ENCODE peak calls at places on chromosome 20, in six cellular contexts. One of them, this sample, is unnamed.

GRCh38 chr20:24741673-24742072 is 207.4 kb upstream of the CST7 start:
- DNase-seq in AG04450: no peak
- DNase-seq in transverse colon: no peak
- DNase-seq in astrocyte: no peak
- DNase-seq in CD8-positive, alpha-beta T cell: no peak
- DNase-seq in breast epithelium: no peak
- DNase-seq in this sample: no peak

GRCh38 chr20:48131581-48131980 is 346.3 kb upstream of the SULF2 start:
- DNase-seq in breast epithelium: no peak
- DNase-seq in astrocyte: peak; percentile 90
- DNase-seq in CD8-positive, alpha-beta T cell: no peak
- DNase-seq in transverse colon: no peak
- DNase-seq in AG04450: no peak
- DNase-seq in this sample: peak; percentile 64

GRCh38 chr20:9294081-9294480 is 220.3 kb upstream of the LAMP5 start:
- DNase-seq in astrocyte: peak; percentile 81
- DNase-seq in transverse colon: no peak
- DNase-seq in breast epithelium: no peak
- DNase-seq in CD8-positive, alpha-beta T cell: no peak
- DNase-seq in AG04450: peak; percentile 38
- DNase-seq in this sample: peak; percentile 26

GRCh38 chr20:51019598-51020592 is 3.0 kb downstream of the KCNG1 start:
- DNase-seq in breast epithelium: no peak
- DNase-seq in CD8-positive, alpha-beta T cell: no peak
- DNase-seq in AG04450: no peak
- DNase-seq in transverse colon: no peak
- DNase-seq in astrocyte: no peak
- DNase-seq in this sample: no peak

GRCh38 chr20:40744072-40744471 is 55.0 kb upstream of the MAFB start:
- DNase-seq in AG04450: no peak
- DNase-seq in CD8-positive, alpha-beta T cell: no peak
- DNase-seq in astrocyte: no peak
- DNase-seq in transverse colon: no peak
- DNase-seq in breast epithelium: no peak
- DNase-seq in this sample: no peak

GRCh38 chr20:60210779-60211617 is 252.8 kb downstream of the CDH26 start:
- DNase-seq in breast epithelium: peak; percentile 63
- DNase-seq in CD8-positive, alpha-beta T cell: peak; percentile 63
- DNase-seq in transverse colon: peak; percentile 46
- DNase-seq in AG04450: peak; percentile 27
- DNase-seq in astrocyte: peak; percentile 24
- DNase-seq in this sample: peak; percentile 46

GRCh38 chr20:35837577-35838195 is 65.9 kb downstream of the PHF20 start:
- DNase-seq in breast epithelium: no peak
- DNase-seq in CD8-positive, alpha-beta T cell: no peak
- DNase-seq in AG04450: no peak
- DNase-seq in astrocyte: peak; percentile 47
- DNase-seq in transverse colon: no peak
- DNase-seq in this sample: no peak

GRCh38 chr20:11379257-11380011 is 538.3 kb upstream of the BTBD3 start:
- DNase-seq in CD8-positive, alpha-beta T cell: no peak
- DNase-seq in astrocyte: no peak
- DNase-seq in transverse colon: no peak
- DNase-seq in AG04450: no peak
- DNase-seq in breast epithelium: no peak
- DNase-seq in this sample: no peak

DNA sequence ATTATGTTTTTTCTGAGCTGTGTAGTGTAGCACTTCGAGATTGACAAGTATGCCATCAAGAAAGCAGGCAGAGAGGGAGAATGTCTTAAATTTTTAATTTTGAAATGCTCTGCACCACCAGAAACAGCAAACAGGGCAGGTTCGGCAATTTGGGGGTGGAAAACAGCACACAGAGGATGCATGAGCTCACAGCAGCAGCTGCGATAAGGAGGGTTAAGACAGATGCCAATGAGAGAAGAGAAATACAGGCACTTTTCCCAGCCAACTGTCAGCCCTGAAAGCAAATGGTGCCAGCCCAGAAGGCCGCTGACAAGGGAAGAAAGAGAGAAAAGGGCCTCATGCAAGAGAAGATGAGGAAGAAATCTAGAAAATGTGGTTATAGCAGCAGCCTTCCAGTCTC is 15.1 kb upstream of the SNRPB2 start:
- DNase-seq in AG04450: no peak
- DNase-seq in astrocyte: no peak
- DNase-seq in transverse colon: no peak
- DNase-seq in CD8-positive, alpha-beta T cell: no peak
- DNase-seq in breast epithelium: no peak
- DNase-seq in this sample: no peak
- H3K4me3 ChIP-seq in AG04450: no peak overlapping the region
- H3K4me3 ChIP-seq in astrocyte: no peak overlapping the region
- H3K4me3 ChIP-seq in transverse colon: no peak overlapping the region
- H3K4me3 ChIP-seq in CD8-positive, alpha-beta T cell: no peak overlapping the region
- H3K4me3 ChIP-seq in breast epithelium: no peak overlapping the region
- H3K4me3 ChIP-seq in this sample: no peak overlapping the region

DNA sequence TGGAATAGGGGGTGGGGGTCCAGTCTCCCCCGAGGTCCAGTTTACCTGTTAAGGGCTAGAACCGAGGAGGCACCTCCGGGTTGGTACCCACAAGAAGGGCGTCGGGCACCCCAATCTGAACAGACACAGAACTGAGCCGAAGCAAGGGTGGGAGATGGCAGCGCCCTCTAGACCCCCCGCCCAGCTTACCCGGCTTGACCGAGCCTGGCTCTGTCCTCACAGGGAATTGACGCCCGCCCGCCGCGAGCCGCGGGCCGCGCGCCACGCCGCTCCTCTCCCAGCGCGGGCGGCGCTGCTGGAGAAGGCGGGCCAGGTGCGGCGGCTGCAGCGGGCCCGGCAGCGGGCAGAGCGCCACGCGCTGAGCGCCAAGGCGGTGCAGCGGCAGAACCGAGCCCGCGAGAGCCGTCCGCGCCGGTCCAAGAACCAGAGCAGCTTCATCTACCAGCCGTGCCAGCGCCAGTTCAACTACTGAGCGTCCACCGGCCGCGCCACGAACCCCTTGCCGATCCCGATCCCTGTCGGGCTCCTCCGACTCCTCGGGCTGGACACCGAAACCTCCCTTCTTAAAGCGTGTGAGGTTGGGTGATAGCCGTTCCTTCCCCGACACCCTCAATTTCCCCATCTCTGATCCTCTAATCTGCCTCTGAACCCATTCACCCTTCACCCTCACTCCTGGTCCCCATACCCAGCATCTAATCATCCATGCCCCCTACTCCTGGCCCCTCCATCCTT is 5.9 kb downstream of the TP53INP2 start:
- DNase-seq in breast epithelium: peak; percentile 62
- DNase-seq in transverse colon: peak; percentile 72
- DNase-seq in CD8-positive, alpha-beta T cell: peak; percentile 67
- DNase-seq in AG04450: no peak
- DNase-seq in astrocyte: peak; percentile 47
- DNase-seq in this sample: no peak
- TF ChIP-seq CTCF in breast epithelium: no peak
- TF ChIP-seq CTCF in transverse colon: no peak
- TF ChIP-seq CTCF in CD8-positive, alpha-beta T cell: no peak
- TF ChIP-seq CTCF in AG04450: peak; percentile 36
- TF ChIP-seq CTCF in astrocyte: no peak
- TF ChIP-seq CTCF in this sample: peak; percentile 14

DNA sequence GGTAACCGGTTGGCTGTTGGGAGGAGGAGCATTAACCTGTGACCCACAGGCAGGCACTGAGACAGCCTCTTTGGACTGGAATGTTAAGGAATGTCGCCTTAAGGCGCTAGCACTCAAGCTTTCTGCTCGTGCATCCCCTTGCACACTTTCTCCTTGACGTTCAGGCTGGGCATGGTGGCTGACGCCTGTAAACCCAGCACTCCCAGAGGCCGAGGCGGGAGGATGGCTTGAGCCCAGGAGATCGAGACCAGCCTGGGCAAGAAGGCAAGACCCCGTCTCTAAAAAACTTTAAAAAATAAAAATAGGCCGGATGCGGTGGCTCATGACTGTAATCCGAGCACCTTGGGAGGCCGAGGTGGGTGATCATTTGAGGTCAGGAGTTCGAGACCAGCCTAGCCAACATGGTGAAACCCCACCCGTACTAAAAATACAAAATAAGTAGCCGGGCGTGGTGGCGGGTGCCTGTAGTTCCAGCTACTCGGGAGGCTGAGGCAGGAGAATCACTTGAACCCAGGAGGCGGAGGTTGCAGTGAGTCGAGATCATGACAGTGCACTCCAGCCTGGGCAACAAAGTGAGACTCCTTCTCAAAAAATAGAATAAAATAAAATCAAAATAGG is 1.9 kb upstream of the GID8 start:
- DNase-seq in AG04450: no peak
- DNase-seq in breast epithelium: no peak
- DNase-seq in transverse colon: no peak
- DNase-seq in CD8-positive, alpha-beta T cell: no peak
- DNase-seq in astrocyte: no peak
- DNase-seq in this sample: no peak
- H3K4me3 ChIP-seq in AG04450: peak overlapping the region; percentile 95
- H3K4me3 ChIP-seq in breast epithelium: peak overlapping the region; percentile 98
- H3K4me3 ChIP-seq in transverse colon: no peak overlapping the region
- H3K4me3 ChIP-seq in CD8-positive, alpha-beta T cell: no peak overlapping the region
- H3K4me3 ChIP-seq in astrocyte: peak overlapping the region; percentile 80
- H3K4me3 ChIP-seq in this sample: peak overlapping the region; percentile 95

DNA sequence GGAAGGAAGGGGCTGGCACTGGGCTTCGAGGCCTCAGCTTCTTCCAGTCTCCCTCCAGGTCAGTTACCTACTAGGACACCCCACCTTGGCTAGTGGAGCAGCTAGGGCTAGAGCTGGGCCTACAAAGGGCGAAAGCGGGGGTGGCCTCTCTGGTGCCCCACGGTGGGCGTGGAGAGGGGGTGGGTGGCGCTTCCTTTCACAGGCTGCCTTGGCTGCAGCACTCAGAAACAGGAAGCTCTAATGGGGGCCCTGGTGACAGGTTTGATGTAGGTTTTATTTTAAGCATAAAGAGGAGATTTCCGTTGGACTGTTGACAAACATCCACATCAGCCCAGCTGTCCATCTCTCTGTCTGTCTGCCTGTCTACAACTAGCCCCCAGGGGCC is 13.4 kb downstream of the FAM110A start:
- DNase-seq in astrocyte: no peak
- DNase-seq in breast epithelium: no peak
- DNase-seq in transverse colon: peak; percentile 38
- DNase-seq in AG04450: no peak
- DNase-seq in CD8-positive, alpha-beta T cell: peak; percentile 62
- DNase-seq in this sample: no peak
- TF ChIP-seq CTCF in astrocyte: no peak
- TF ChIP-seq CTCF in breast epithelium: no peak
- TF ChIP-seq CTCF in transverse colon: no peak
- TF ChIP-seq CTCF in AG04450: no peak
- TF ChIP-seq CTCF in CD8-positive, alpha-beta T cell: no peak
- TF ChIP-seq CTCF in this sample: no peak

GRCh38 chr20:46119547-46119946 is 1.4 kb downstream of the CD40 start:
- DNase-seq in astrocyte: no peak
- DNase-seq in CD8-positive, alpha-beta T cell: no peak
- DNase-seq in breast epithelium: no peak
- DNase-seq in transverse colon: no peak
- DNase-seq in AG04450: no peak
- DNase-seq in this sample: no peak
- H3K4me3 ChIP-seq in astrocyte: no peak overlapping the region
- H3K4me3 ChIP-seq in CD8-positive, alpha-beta T cell: no peak overlapping the region
- H3K4me3 ChIP-seq in breast epithelium: peak overlapping the region; percentile 78
- H3K4me3 ChIP-seq in transverse colon: no peak overlapping the region
- H3K4me3 ChIP-seq in AG04450: no peak overlapping the region
- H3K4me3 ChIP-seq in this sample: no peak overlapping the region

GRCh38 chr20:33668087-33668790 is 1.5 kb downstream of the ACTL10 start:
- DNase-seq in breast epithelium: peak; percentile 81
- DNase-seq in AG04450: no peak
- DNase-seq in astrocyte: no peak
- DNase-seq in transverse colon: no peak
- DNase-seq in CD8-positive, alpha-beta T cell: peak; percentile 79
- DNase-seq in this sample: no peak
- TF ChIP-seq CTCF in breast epithelium: peak; percentile 93
- TF ChIP-seq CTCF in AG04450: peak; percentile 84
- TF ChIP-seq CTCF in astrocyte: peak; percentile 72
- TF ChIP-seq CTCF in transverse colon: peak; percentile 92
- TF ChIP-seq CTCF in CD8-positive, alpha-beta T cell: no peak
- TF ChIP-seq CTCF in this sample: peak; percentile 81

GRCh38 chr20:63427206-63427605 is 45.2 kb downstream of the KCNQ2 start:
- DNase-seq in AG04450: no peak
- DNase-seq in CD8-positive, alpha-beta T cell: no peak
- DNase-seq in breast epithelium: no peak
- DNase-seq in transverse colon: no peak
- DNase-seq in astrocyte: no peak
- DNase-seq in this sample: no peak

GRCh38 chr20:63425846-63426485 is 46.5 kb downstream of the KCNQ2 start:
- DNase-seq in AG04450: no peak
- DNase-seq in breast epithelium: no peak
- DNase-seq in transverse colon: no peak
- DNase-seq in CD8-positive, alpha-beta T cell: no peak
- DNase-seq in astrocyte: no peak
- DNase-seq in this sample: no peak

GRCh38 chr20:63428906-63429575 is 43.4 kb downstream of the KCNQ2 start:
- DNase-seq in breast epithelium: no peak
- DNase-seq in astrocyte: no peak
- DNase-seq in AG04450: no peak
- DNase-seq in transverse colon: no peak
- DNase-seq in CD8-positive, alpha-beta T cell: no peak
- DNase-seq in this sample: no peak

GRCh38 chr20:63429992-63430391 is 42.5 kb downstream of the KCNQ2 start:
- DNase-seq in transverse colon: no peak
- DNase-seq in astrocyte: no peak
- DNase-seq in AG04450: no peak
- DNase-seq in CD8-positive, alpha-beta T cell: no peak
- DNase-seq in breast epithelium: no peak
- DNase-seq in this sample: no peak

GRCh38 chr20:63427724-63428330 is 44.6 kb downstream of the KCNQ2 start:
- DNase-seq in astrocyte: no peak
- DNase-seq in breast epithelium: no peak
- DNase-seq in AG04450: no peak
- DNase-seq in CD8-positive, alpha-beta T cell: no peak
- DNase-seq in transverse colon: no peak
- DNase-seq in this sample: no peak
- H3K4me3 ChIP-seq in astrocyte: no peak overlapping the region
- H3K4me3 ChIP-seq in breast epithelium: no peak overlapping the region
- H3K4me3 ChIP-seq in AG04450: no peak overlapping the region
- H3K4me3 ChIP-seq in CD8-positive, alpha-beta T cell: no peak overlapping the region
- H3K4me3 ChIP-seq in transverse colon: no peak overlapping the region
- H3K4me3 ChIP-seq in this sample: no peak overlapping the region

This sample was measured in fibroblast of pulmonary artery.